ENCODE peak calls at places on chromosomes 12 and 14, in five cellular contexts. One of them, this sample, is unnamed.

GRCh38 chr12:91921555-91921954 is 224.1 kb downstream of the BTG1 start:
- DNase-seq in GM12878: no peak
- DNase-seq in HepG2: no peak
- DNase-seq in K562: no peak
- DNase-seq in H1: no peak
- DNase-seq in this sample: no peak

GRCh38 chr12:1500095-1500801 is 94.1 kb downstream of the FBXL14 start:
- DNase-seq in GM12878: no peak
- DNase-seq in HepG2: no peak
- DNase-seq in K562: peak
- DNase-seq in H1: no peak
- DNase-seq in this sample: no peak

GRCh38 chr12:54890339-54890738 is 36.0 kb downstream of the MUCL1 start:
- DNase-seq in GM12878: no peak
- DNase-seq in HepG2: no peak
- DNase-seq in K562: no peak
- DNase-seq in H1: no peak
- DNase-seq in this sample: no peak

GRCh38 chr14:55749201-55749812 is 169.3 kb downstream of the KTN1 start:
- DNase-seq in GM12878: no peak
- DNase-seq in HepG2: no peak
- DNase-seq in K562: no peak
- DNase-seq in H1: no peak
- DNase-seq in this sample: no peak

GRCh38 chr12:65208957-65209654 is 39.7 kb downstream of the LEMD3 start:
- DNase-seq in GM12878: no peak
- DNase-seq in HepG2: no peak
- DNase-seq in K562: no peak
- DNase-seq in H1: no peak
- DNase-seq in this sample: no peak

GRCh38 chr12:44847888-44848770 is 28.0 kb downstream of the NELL2 start:
- DNase-seq in GM12878: peak
- DNase-seq in HepG2: no peak
- DNase-seq in K562: no peak
- DNase-seq in H1: no peak
- DNase-seq in this sample: no peak

GRCh38 chr14:37270629-37271028 is 72.9 kb downstream of the MIPOL1 start:
- DNase-seq in GM12878: no peak
- DNase-seq in HepG2: peak
- DNase-seq in K562: no peak
- DNase-seq in H1: no peak
- DNase-seq in this sample: no peak

GRCh38 chr12:50088577-50089335 is 3.6 kb downstream of the SMARCD1 start:
- DNase-seq in GM12878: peak
- DNase-seq in HepG2: peak
- DNase-seq in K562: peak
- DNase-seq in H1: no peak
- DNase-seq in this sample: peak

GRCh38 chr12:12616512-12617275 is 5.0 kb downstream of the CREBL2 start:
- DNase-seq in GM12878: no peak
- DNase-seq in HepG2: no peak
- DNase-seq in K562: no peak
- DNase-seq in H1: no peak
- DNase-seq in this sample: no peak

GRCh38 chr12:119479121-119479561 is 114.4 kb upstream of the TMEM233 start:
- DNase-seq in GM12878: no peak
- DNase-seq in HepG2: no peak
- DNase-seq in K562: no peak
- DNase-seq in H1: no peak
- DNase-seq in this sample: no peak

GRCh38 chr12:89245090-89245489 is 107.2 kb downstream of the DUSP6 start:
- DNase-seq in GM12878: no peak
- DNase-seq in HepG2: no peak
- DNase-seq in K562: no peak
- DNase-seq in H1: no peak
- DNase-seq in this sample: no peak

GRCh38 chr14:100675664-100676063 is 51.0 kb upstream of the DLK1 start:
- DNase-seq in GM12878: no peak
- DNase-seq in HepG2: no peak
- DNase-seq in K562: no peak
- DNase-seq in H1: no peak
- DNase-seq in this sample: no peak

GRCh38 chr12:6380141-6381121 is 3.5 kb upstream of the LTBR start:
- DNase-seq in GM12878: no peak
- DNase-seq in HepG2: no peak
- DNase-seq in K562: no peak
- DNase-seq in H1: no peak
- DNase-seq in this sample: no peak

GRCh38 chr14:73242274-73242960 is 5.1 kb downstream of the PAPLN start:
- DNase-seq in GM12878: peak
- DNase-seq in HepG2: no peak
- DNase-seq in K562: no peak
- DNase-seq in H1: no peak
- DNase-seq in this sample: no peak

GRCh38 chr12:19382111-19382526 is 57.2 kb upstream of the AEBP2 start:
- DNase-seq in GM12878: peak
- DNase-seq in HepG2: peak
- DNase-seq in K562: no peak
- DNase-seq in H1: peak
- DNase-seq in this sample: no peak

GRCh38 chr12:104165801-104166200 is 27.8 kb upstream of the NFYB start:
- DNase-seq in GM12878: no peak
- DNase-seq in HepG2: no peak
- DNase-seq in K562: no peak
- DNase-seq in H1: no peak
- DNase-seq in this sample: no peak

GRCh38 chr12:64665506-64665905 is 55.2 kb downstream of the RASSF3 start:
- DNase-seq in GM12878: peak
- DNase-seq in HepG2: no peak
- DNase-seq in K562: no peak
- DNase-seq in H1: no peak
- DNase-seq in this sample: no peak

GRCh38 chr12:50749459-50749882 is 14.4 kb upstream of the ATF1 start:
- DNase-seq in GM12878: no peak
- DNase-seq in HepG2: no peak
- DNase-seq in K562: no peak
- DNase-seq in H1: no peak
- DNase-seq in this sample: no peak

GRCh38 chr12:30417697-30418231 is 277.9 kb downstream of the IPO8 start:
- DNase-seq in GM12878: no peak
- DNase-seq in HepG2: no peak
- DNase-seq in K562: no peak
- DNase-seq in H1: no peak
- DNase-seq in this sample: peak

GRCh38 chr14:102126807-102127455 is 12.8 kb upstream of the WDR20 start:
- DNase-seq in GM12878: no peak
- DNase-seq in HepG2: no peak
- DNase-seq in K562: no peak
- DNase-seq in H1: no peak
- DNase-seq in this sample: no peak

GRCh38 chr12:62210422-62210821 is 49.8 kb upstream of the USP15 start:
- DNase-seq in GM12878: no peak
- DNase-seq in HepG2: peak
- DNase-seq in K562: peak
- DNase-seq in H1: no peak
- DNase-seq in this sample: peak

GRCh38 chr12:67441736-67442346 is 172.7 kb downstream of the CAND1 start:
- DNase-seq in GM12878: no peak
- DNase-seq in HepG2: peak
- DNase-seq in K562: peak
- DNase-seq in H1: peak
- DNase-seq in this sample: peak

GRCh38 chr12:8644345-8645248 is 18.0 kb downstream of the MFAP5 start:
- DNase-seq in GM12878: peak
- DNase-seq in HepG2: no peak
- DNase-seq in K562: no peak
- DNase-seq in H1: no peak
- DNase-seq in this sample: no peak

GRCh38 chr12:126936181-126936851 is 1330.7 kb upstream of the TMEM132C start:
- DNase-seq in GM12878: peak
- DNase-seq in HepG2: no peak
- DNase-seq in K562: no peak
- DNase-seq in H1: no peak
- DNase-seq in this sample: peak

GRCh38 chr12:132205271-132206092 is 61.2 kb downstream of the NOC4L start:
- DNase-seq in GM12878: no peak
- DNase-seq in HepG2: no peak
- DNase-seq in K562: no peak
- DNase-seq in H1: no peak
- DNase-seq in this sample: no peak

GRCh38 chr12:130713581-130713991 is 2.5 kb downstream of the RIMBP2 start:
- DNase-seq in GM12878: no peak
- DNase-seq in HepG2: no peak
- DNase-seq in K562: no peak
- DNase-seq in H1: no peak
- DNase-seq in this sample: no peak

GRCh38 chr14:31118892-31119291 is 88.7 kb downstream of the HECTD1 start:
- DNase-seq in GM12878: no peak
- DNase-seq in HepG2: no peak
- DNase-seq in K562: no peak
- DNase-seq in H1: no peak
- DNase-seq in this sample: no peak

GRCh38 chr14:31124197-31124596 is 83.4 kb downstream of the HECTD1 start:
- DNase-seq in GM12878: no peak
- DNase-seq in HepG2: no peak
- DNase-seq in K562: no peak
- DNase-seq in H1: no peak
- DNase-seq in this sample: no peak

GRCh38 chr14:31125231-31125630 is 82.4 kb downstream of the HECTD1 start:
- DNase-seq in GM12878: no peak
- DNase-seq in HepG2: no peak
- DNase-seq in K562: no peak
- DNase-seq in H1: no peak
- DNase-seq in this sample: no peak

GRCh38 chr14:31122921-31123320 is 84.7 kb downstream of the HECTD1 start:
- DNase-seq in GM12878: no peak
- DNase-seq in HepG2: no peak
- DNase-seq in K562: no peak
- DNase-seq in H1: peak
- DNase-seq in this sample: no peak

DNA sequence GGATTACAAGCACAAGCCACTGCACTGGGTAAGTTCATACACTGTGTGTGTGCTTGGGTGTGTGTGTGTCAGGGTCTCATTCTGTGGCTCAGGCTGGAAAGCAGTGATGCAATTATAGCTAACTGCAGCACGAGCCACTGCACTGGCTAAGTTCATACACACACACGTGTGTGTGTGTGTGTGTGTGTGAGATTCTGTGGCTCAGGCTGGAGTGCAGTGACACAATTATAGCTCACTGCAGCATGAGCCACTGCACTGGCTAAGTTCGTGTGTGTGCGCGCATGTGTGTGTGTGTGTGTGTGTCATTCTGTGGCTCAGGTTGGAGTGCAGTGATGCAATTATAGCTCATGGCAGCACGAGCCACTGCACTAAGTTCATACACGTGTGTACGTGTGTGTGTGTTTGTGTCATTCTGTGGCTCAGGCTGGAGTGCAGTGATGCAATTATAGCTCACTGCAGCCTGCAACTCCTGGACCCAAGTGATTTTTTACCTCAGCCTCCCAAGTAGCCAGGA is 85.4 kb downstream of the HECTD1 start:
- DNase-seq in GM12878: no peak
- DNase-seq in HepG2: no peak
- DNase-seq in K562: no peak
- DNase-seq in H1: no peak
- DNase-seq in this sample: no peak
- TF ChIP-seq SRF in GM12878: no peak
- TF ChIP-seq SRF in HepG2: no peak
- TF ChIP-seq SRF in K562: no peak
- TF ChIP-seq SRF in H1: no peak
- TF ChIP-seq SRF in this sample: no peak

DNA sequence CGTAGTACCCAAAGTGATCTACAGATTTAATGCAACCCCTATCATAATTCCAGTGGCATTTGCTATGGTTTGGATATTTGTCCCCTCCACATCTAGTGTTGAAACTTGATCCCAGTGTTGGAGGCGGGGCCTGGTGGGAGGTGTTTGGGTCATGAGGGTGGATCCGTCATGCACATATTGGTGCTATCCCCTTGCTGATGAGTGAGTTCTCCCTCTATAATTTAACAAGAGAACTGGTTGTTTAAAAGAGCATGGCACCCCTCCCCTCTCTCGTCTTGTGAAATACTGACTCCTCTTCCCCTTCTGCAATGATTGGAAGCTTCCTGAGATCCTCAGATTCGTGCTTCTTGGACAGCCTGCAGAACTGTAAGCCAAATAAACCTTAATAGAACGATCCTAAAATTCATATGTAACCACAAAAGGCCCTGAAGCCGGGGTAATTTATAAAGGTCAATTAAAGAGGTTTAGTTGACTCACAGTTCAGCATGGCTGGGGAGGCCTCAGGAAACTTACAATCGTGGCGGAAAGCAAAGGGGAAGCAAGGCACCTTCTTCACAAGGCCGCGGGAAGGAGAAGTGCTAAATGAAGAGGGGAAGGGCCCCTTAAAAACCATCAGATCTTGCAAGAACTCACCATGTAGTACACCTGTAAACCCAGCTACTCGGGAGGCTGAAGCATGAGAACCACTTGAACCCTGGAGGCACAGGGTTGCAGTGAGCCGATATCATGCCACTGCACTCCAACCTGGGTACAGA is 41.2 kb downstream of the SLC39A9 start:
- DNase-seq in GM12878: no peak
- DNase-seq in HepG2: no peak
- DNase-seq in K562: no peak
- DNase-seq in H1: no peak
- DNase-seq in this sample: no peak
- H3K27ac ChIP-seq in GM12878: no peak
- H3K27ac ChIP-seq in HepG2: no peak
- H3K27ac ChIP-seq in K562: no peak
- H3K27ac ChIP-seq in H1: no peak
- H3K27ac ChIP-seq in this sample: no peak

GRCh38 chr12:3035815-3036702 is 41.1 kb upstream of the TSPAN9 start:
- DNase-seq in GM12878: no peak
- DNase-seq in HepG2: no peak
- DNase-seq in K562: peak
- DNase-seq in H1: no peak
- DNase-seq in this sample: no peak

GRCh38 chr12:3032770-3033537 is 44.2 kb upstream of the TSPAN9 start:
- DNase-seq in GM12878: no peak
- DNase-seq in HepG2: no peak
- DNase-seq in K562: no peak
- DNase-seq in H1: no peak
- DNase-seq in this sample: no peak

GRCh38 chr12:3035171-3035570 is 42.0 kb upstream of the TSPAN9 start:
- DNase-seq in GM12878: no peak
- DNase-seq in HepG2: no peak
- DNase-seq in K562: no peak
- DNase-seq in H1: no peak
- DNase-seq in this sample: no peak

GRCh38 chr12:3033538-3033865 is 43.7 kb upstream of the TSPAN9 start:
- DNase-seq in GM12878: no peak
- DNase-seq in HepG2: no peak
- DNase-seq in K562: no peak
- DNase-seq in H1: no peak
- DNase-seq in this sample: no peak

GRCh38 chr12:3034067-3034750 is 43.0 kb upstream of the TSPAN9 start:
- DNase-seq in GM12878: no peak
- DNase-seq in HepG2: peak
- DNase-seq in K562: peak
- DNase-seq in H1: peak
- DNase-seq in this sample: peak
- TF ChIP-seq SRF in GM12878: no peak
- TF ChIP-seq SRF in HepG2: no peak
- TF ChIP-seq SRF in K562: no peak
- TF ChIP-seq SRF in H1: no peak
- TF ChIP-seq SRF in this sample: no peak

GRCh38 chr12:57842342-57843294 is 3.9 kb downstream of the CTDSP2 start:
- DNase-seq in GM12878: no peak
- DNase-seq in HepG2: no peak
- DNase-seq in K562: no peak
- DNase-seq in H1: no peak
- DNase-seq in this sample: no peak
- H3K27ac ChIP-seq in GM12878: peak
- H3K27ac ChIP-seq in HepG2: no peak
- H3K27ac ChIP-seq in K562: no peak
- H3K27ac ChIP-seq in H1: peak
- H3K27ac ChIP-seq in this sample: no peak

This sample was measured in HCT116.